ENCODE peak calls at places on chromosomes 5 and 9, in eight cellular contexts. D is HCT116, T is kidney, G is heart left ventricle, V is pancreas, S is cardiac muscle cell, H is breast epithelium, Y is endothelial cell of umbilical vein. Q is an unnamed sample.

GRCh38 chr5:137114529-137114928 is 384.6 kb downstream of the SPOCK1 start:
- DNase-seq in S (no peak), T (no peak), Y (peak), H (no peak), V (no peak), G (no peak), D (no peak), Q (no peak)

GRCh38 chr5:11146171-11146570 is 385.1 kb upstream of the DAP start:
- DNase-seq in S (no peak), H (no peak), T (no peak), V (no peak), G (no peak), Y (no peak), D (no peak), Q (no peak)

GRCh38 chr9:91164724-91165520 is 196.8 kb downstream of the AUH start:
- DNase-seq in G (peak), T (peak), V (no peak), D (peak), S (no peak), Y (peak), H (peak), Q (peak)

GRCh38 chr9:128022886-128023285 is 42.1 kb upstream of the EEIG1 start:
- DNase-seq in H (no peak), S (no peak), G (no peak), T (no peak), V (no peak), Y (peak), D (no peak), Q (no peak)

GRCh38 chr5:150625831-150626746 is 14.4 kb upstream of the SYNPO start:
- DNase-seq in Y (no peak), V (no peak), H (no peak), S (no peak), T (no peak), G (peak), D (no peak), Q (no peak)

GRCh38 chr5:80990971-80991370 is 30.8 kb downstream of the RASGRF2 start:
- DNase-seq in V (no peak), T (no peak), D (no peak), Y (no peak), H (no peak), S (no peak), G (no peak), Q (no peak)

GRCh38 chr9:82763631-82764030 is 299.3 kb downstream of the RASEF start:
- DNase-seq in D (no peak), G (no peak), V (no peak), S (no peak), T (no peak), Y (no peak), H (no peak), Q (no peak)

GRCh38 chr5:171483453-171484177 is 64.2 kb downstream of the FGF18 start:
- DNase-seq in Y (no peak), T (peak), V (peak), D (no peak), S (no peak), H (no peak), G (peak), Q (peak)

GRCh38 chr9:35476596-35476995 is 13.3 kb upstream of the RUSC2 start:
- DNase-seq in H (no peak), D (no peak), T (no peak), G (no peak), Y (no peak), S (no peak), V (no peak), Q (no peak)

GRCh38 chr5:101728933-101729332 is 567.2 kb downstream of the SLCO4C1 start:
- DNase-seq in S (peak), T (no peak), Y (no peak), G (no peak), V (no peak), H (no peak), D (peak), Q (no peak)

GRCh38 chr9:14096182-14096922 is 217.6 kb downstream of the NFIB start:
- DNase-seq in D (no peak), G (no peak), Y (peak), V (peak), T (no peak), H (no peak), S (peak), Q (no peak)

GRCh38 chr5:139105621-139106071 is 92.5 kb downstream of the SIL1 start:
- DNase-seq in T (no peak), G (no peak), H (no peak), S (peak), Y (no peak), D (no peak), V (no peak), Q (no peak)

GRCh38 chr9:37939575-37940095 is 35.7 kb upstream of the SLC25A51 start:
- DNase-seq in T (no peak), Y (no peak), D (no peak), V (no peak), S (no peak), H (no peak), G (peak), Q (no peak)

GRCh38 chr5:35198681-35199080 is 31.6 kb downstream of the PRLR start:
- DNase-seq in S (peak), T (peak), V (no peak), Y (no peak), D (no peak), H (no peak), G (no peak), Q (no peak)

GRCh38 chr9:107425110-107426025 is 64.2 kb downstream of the KLF4 start:
- DNase-seq in S (peak), D (peak), H (peak), T (peak), Y (peak), V (peak), G (peak), Q (peak)

GRCh38 chr5:179437341-179438001 is 92.2 kb upstream of the ADAMTS2 start:
- DNase-seq in G (peak), S (no peak), H (no peak), T (no peak), Y (no peak), V (no peak), D (no peak), Q (no peak)

GRCh38 chr9:17630531-17630949 is 51.7 kb downstream of the SH3GL2 start:
- DNase-seq in Y (no peak), T (no peak), S (no peak), V (no peak), G (no peak), H (no peak), D (no peak), Q (no peak)

GRCh38 chr9:131739192-131739961 is 499 bp downstream of the RAPGEF1 start:
- DNase-seq in T (peak), G (peak), D (no peak), H (no peak), Y (peak), V (no peak), S (peak), Q (no peak)

GRCh38 chr5:107474724-107475489 is 195.8 kb downstream of the EFNA5 start:
- DNase-seq in D (no peak), Y (peak), G (no peak), V (no peak), T (no peak), S (no peak), H (no peak), Q (no peak)

GRCh38 chr5:86008293-86008692 is 609.4 kb upstream of the COX7C start:
- DNase-seq in G (no peak), T (no peak), D (no peak), V (no peak), S (no peak), Y (no peak), H (no peak), Q (no peak)

GRCh38 chr5:34011521-34011920 is 3.7 kb upstream of the AMACR start:
- DNase-seq in H (no peak), T (no peak), D (no peak), G (no peak), S (no peak), Y (no peak), V (no peak), Q (no peak)

GRCh38 chr9:36765077-36765390 is 192.3 kb downstream of the MELK start:
- DNase-seq in H (no peak), Y (no peak), S (no peak), G (no peak), T (no peak), D (no peak), V (no peak), Q (no peak)

GRCh38 chr9:87140605-87141109 is 193.4 kb upstream of the GAS1 start:
- DNase-seq in T (no peak), V (no peak), Y (no peak), H (no peak), D (no peak), S (no peak), G (no peak), Q (no peak)

GRCh38 chr5:133663380-133664054 is 51.2 kb upstream of the FSTL4 start:
- DNase-seq in S (no peak), T (no peak), G (no peak), H (no peak), D (no peak), Y (no peak), V (no peak), Q (no peak)

GRCh38 chr9:137244486-137245449 is 3.7 kb downstream of the TUBB4B start:
- DNase-seq in D (no peak), S (no peak), G (no peak), V (no peak), T (no peak), H (no peak), Y (no peak), Q (no peak)

GRCh38 chr9:79382468-79382867 is 189.3 kb upstream of the TLE4 start:
- DNase-seq in G (no peak), Y (no peak), H (no peak), S (no peak), D (no peak), T (no peak), V (no peak), Q (no peak)

GRCh38 chr5:180135128-180135955 is 63.8 kb upstream of the RNF130 start:
- DNase-seq in Y (no peak), G (peak), S (no peak), V (no peak), D (peak), H (peak), T (peak), Q (peak)

GRCh38 chr5:147426928-147427327 is 82.9 kb downstream of the DPYSL3 start:
- DNase-seq in V (no peak), G (no peak), Y (no peak), D (no peak), S (no peak), H (no peak), T (no peak), Q (no peak)

GRCh38 chr9:89442981-89443817 is 54.7 kb downstream of the SEMA4D start:
- DNase-seq in Y (no peak), H (no peak), D (no peak), T (peak), V (no peak), G (no peak), S (no peak), Q (no peak)

GRCh38 chr9:111016046-111017026 is 21.9 kb downstream of the LPAR1 start:
- DNase-seq in V (no peak), T (no peak), Y (peak), H (no peak), D (no peak), S (peak), G (no peak), Q (no peak)

GRCh38 chr5:151031554-151031953 is 11.2 kb downstream of the GPX3 start:
- DNase-seq in V (no peak), D (no peak), H (no peak), S (no peak), Y (no peak), T (no peak), G (no peak), Q (no peak)

GRCh38 chr9:82993856-82994605 is 68.9 kb downstream of the RASEF start:
- DNase-seq in D (no peak), S (no peak), V (no peak), G (no peak), H (no peak), Y (no peak), T (no peak), Q (no peak)

GRCh38 chr5:169695919-169696490 is 58.9 kb downstream of the DOCK2 start:
- DNase-seq in H (no peak), T (no peak), Y (peak), V (no peak), G (no peak), S (no peak), D (peak), Q (no peak)

GRCh38 chr9:101915479-101915878 is 177.0 kb upstream of the GRIN3A start:
- DNase-seq in Y (no peak), V (no peak), S (no peak), T (no peak), G (no peak), H (no peak), D (no peak), Q (no peak)

GRCh38 chr9:136092741-136093140 is 2.3 kb downstream of the NACC2 start:
- DNase-seq in S (no peak), D (no peak), Y (no peak), G (peak), H (no peak), T (peak), V (no peak), Q (no peak)
- H3K4me3 ChIP-seq in S (no peak), D (peak), Y (no peak), G (no peak), H (no peak), T (peak), V (no peak), Q (peak)

DNA sequence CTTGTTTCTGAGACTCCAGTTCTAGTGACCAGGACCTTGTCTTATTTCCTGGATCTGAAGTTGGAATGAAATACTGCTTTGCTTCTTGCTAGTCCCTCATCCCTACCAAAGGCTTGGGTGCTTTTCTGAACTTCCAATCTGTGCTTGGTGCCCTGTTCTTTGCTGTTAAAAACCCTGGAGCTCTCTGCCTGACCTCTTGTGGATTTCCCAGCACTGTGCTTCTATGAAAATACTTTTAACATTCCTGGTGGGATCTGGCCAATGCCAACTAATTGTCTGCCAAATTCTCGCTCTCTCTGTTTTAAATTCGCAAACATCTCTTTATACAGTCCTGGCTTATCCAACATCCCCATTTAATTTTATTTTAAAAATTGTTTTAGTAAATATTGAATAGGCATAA is 26.7 kb upstream of the CSNK1G3 start:
- DNase-seq in V (no peak), T (no peak), Y (no peak), D (no peak), G (no peak), H (no peak), S (no peak), Q (no peak)
- TF ChIP-seq CTCF in V (no peak), T (no peak), Y (no peak), D (no peak), G (no peak), H (no peak), S (no peak), Q (no peak)

DNA sequence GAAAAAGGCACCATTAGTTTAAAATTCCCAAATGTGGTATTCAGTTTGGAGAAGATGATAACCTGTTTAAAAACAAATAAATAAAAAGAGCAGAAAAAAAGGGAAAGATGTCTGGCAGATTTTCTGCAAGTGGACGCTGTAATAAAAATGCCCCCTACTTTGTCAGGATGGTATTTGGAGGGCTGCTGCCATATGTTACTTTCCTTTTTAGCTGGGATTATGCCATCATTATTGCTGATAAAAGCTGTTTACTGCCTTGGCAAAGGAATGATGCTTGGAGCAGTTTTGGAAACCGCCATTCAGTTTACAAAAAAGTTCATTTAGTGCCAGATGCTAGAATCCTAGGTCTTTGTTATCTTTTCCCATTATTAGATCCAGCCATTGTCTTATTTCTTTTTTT is 104.8 kb downstream of the PBX3 start:
- DNase-seq in H (no peak), Y (no peak), S (no peak), T (no peak), V (no peak), D (no peak), G (no peak), Q (no peak)
- H3K27ac ChIP-seq in H (no peak), Y (no peak), S (peak), T (no peak), V (no peak), D (no peak), G (no peak), Q (no peak)

GRCh38 chr9:121945281-121945680 is 147.8 kb downstream of the TTLL11 start:
- DNase-seq in D (no peak), H (no peak), Y (no peak), V (no peak), G (no peak), S (no peak), T (no peak), Q (peak)

GRCh38 chr9:121947683-121948300 is 145.3 kb downstream of the TTLL11 start:
- DNase-seq in S (no peak), T (no peak), D (no peak), V (no peak), G (no peak), Y (no peak), H (no peak), Q (no peak)

GRCh38 chr9:121945849-121946248 is 147.3 kb downstream of the TTLL11 start:
- DNase-seq in V (no peak), T (no peak), D (no peak), H (no peak), Y (no peak), S (no peak), G (no peak), Q (peak)

GRCh38 chr9:121944741-121945191 is 148.3 kb downstream of the TTLL11 start:
- DNase-seq in G (no peak), V (no peak), T (no peak), S (no peak), H (no peak), Y (no peak), D (no peak), Q (no peak)

DNA sequence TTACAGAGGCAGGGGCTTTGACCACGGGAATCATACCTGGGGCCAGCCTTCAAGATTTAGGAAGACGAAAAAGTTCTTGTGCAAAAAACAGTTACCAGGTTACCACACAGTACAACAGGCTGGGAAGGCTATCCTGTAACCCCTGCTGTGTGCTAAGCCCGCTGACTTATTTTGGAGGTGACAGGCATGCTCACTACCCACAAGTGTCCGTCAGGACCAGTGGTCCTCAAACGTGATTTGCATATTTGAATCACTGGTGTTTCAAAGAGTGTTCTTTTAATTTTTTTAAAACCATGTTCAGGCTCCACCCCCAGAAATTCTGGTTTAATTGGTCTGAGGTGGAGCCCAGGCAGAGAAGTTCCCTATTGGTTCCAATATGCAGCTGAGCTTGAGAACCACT is 146.6 kb downstream of the TTLL11 start:
- DNase-seq in S (no peak), Y (no peak), V (no peak), G (no peak), D (no peak), H (no peak), T (no peak), Q (no peak)
- H3K4me3 ChIP-seq in S (no peak), Y (no peak), V (no peak), G (no peak), D (no peak), H (no peak), T (no peak), Q (no peak)